ENCODE peak calls at places on chromosomes 4 and X, in nine cellular contexts. R is osteocyte, A is H9, P is ovary, F is neural crest cell, E is Caco-2, K is cardiac muscle cell, W is psoas muscle, M is NB4. T is an unnamed sample.

GRCh38 chr4:148376151-148376550 is 66.1 kb downstream of the NR3C2 start:
- DNase-seq in E (no peak), M (no peak), R (no peak), F (no peak), W (no peak), P (peak), K (no peak), A (no peak), T (peak)

GRCh38 chr4:89284828-89285227 is 22.8 kb downstream of the GPRIN3 start:
- DNase-seq in E (no peak), W (no peak), F (no peak), R (no peak), A (no peak), P (no peak), K (no peak), M (no peak), T (peak)

GRCh38 chr4:39706334-39706733 is 8.4 kb downstream of the UBE2K start:
- DNase-seq in M (no peak), K (no peak), F (no peak), R (peak), P (no peak), A (no peak), W (peak), E (no peak), T (no peak)

GRCh38 chrX:30283456-30284200 is 25.6 kb downstream of the NR0B1 start:
- DNase-seq in P (no peak), A (no peak), M (peak), F (no peak), E (no peak), K (no peak), W (no peak), R (no peak), T (no peak)

GRCh38 chr4:53450773-53451172 is 73.3 kb downstream of the FIP1L1 start:
- DNase-seq in M (no peak), W (no peak), R (no peak), P (no peak), F (no peak), K (no peak), A (peak), E (peak), T (no peak)

GRCh38 chrX:68807818-68808217 is 21.0 kb upstream of the EFNB1 start:
- DNase-seq in F (no peak), M (peak), K (peak), A (no peak), E (peak), P (no peak), R (no peak), W (no peak), T (no peak)

GRCh38 chrX:88604433-88605221 is 142.4 kb upstream of the CPXCR1 start:
- DNase-seq in W (no peak), P (no peak), K (no peak), M (no peak), R (no peak), F (no peak), A (no peak), E (peak), T (no peak)

GRCh38 chr4:142881331-142881730 is 35.2 kb upstream of the INPP4B start:
- DNase-seq in W (no peak), F (no peak), R (no peak), M (no peak), E (no peak), A (no peak), P (no peak), K (no peak), T (no peak)

GRCh38 chr4:147723316-147723715 is 8.6 kb upstream of the ARHGAP10 start:
- DNase-seq in E (no peak), F (no peak), W (no peak), P (peak), R (no peak), M (no peak), A (no peak), K (no peak), T (no peak)

GRCh38 chr4:15005474-15006115 is 3.3 kb downstream of the CPEB2 start:
- DNase-seq in P (no peak), R (no peak), A (no peak), W (no peak), M (no peak), K (no peak), F (no peak), E (no peak), T (no peak)

GRCh38 chr4:184787766-184788503 is 37.8 kb downstream of the ACSL1 start:
- DNase-seq in F (no peak), K (no peak), A (no peak), M (no peak), W (no peak), P (no peak), E (no peak), R (no peak), T (no peak)

GRCh38 chr4:120770897-120771296 is 151.6 kb downstream of the PRDM5 start:
- DNase-seq in E (no peak), W (no peak), P (no peak), A (no peak), F (no peak), M (no peak), R (no peak), K (no peak), T (no peak)

GRCh38 chr4:1248262-1249147 is at the start of gene CTBP1:
- DNase-seq in W (peak), E (peak), F (peak), P (peak), R (peak), A (peak), K (peak), M (peak), T (peak)

GRCh38 chr4:23245196-23245595 is 552.5 kb downstream of the GBA3 start:
- DNase-seq in F (no peak), P (no peak), A (no peak), R (no peak), M (no peak), E (no peak), W (no peak), K (no peak), T (no peak)

GRCh38 chr4:167031534-167032156 is 202.6 kb downstream of the SPOCK3 start:
- DNase-seq in W (no peak), F (no peak), M (no peak), A (no peak), K (no peak), E (no peak), R (no peak), P (no peak), T (no peak)

GRCh38 chr4:123127865-123128264 is 205.5 kb upstream of the NUDT6 start:
- DNase-seq in F (no peak), A (no peak), W (no peak), M (no peak), E (no peak), K (no peak), R (no peak), P (no peak), T (no peak)

GRCh38 chr4:89242864-89243740 is 64.5 kb downstream of the GPRIN3 start:
- DNase-seq in P (no peak), R (no peak), W (no peak), E (no peak), A (no peak), F (no peak), M (no peak), K (no peak), T (no peak)

GRCh38 chr4:2367626-2368025 is 50.8 kb downstream of the ZFYVE28 start:
- DNase-seq in R (no peak), W (no peak), A (no peak), P (peak), F (no peak), K (no peak), M (no peak), E (no peak), T (no peak)

GRCh38 chr4:182338059-182338458 is 94.9 kb downstream of the TENM3 start:
- DNase-seq in W (no peak), K (no peak), P (no peak), E (no peak), R (no peak), A (no peak), M (no peak), F (no peak), T (no peak)

GRCh38 chr4:159390648-159391047 is 287.8 kb downstream of the RAPGEF2 start:
- DNase-seq in A (no peak), K (no peak), M (no peak), P (no peak), R (no peak), E (no peak), F (no peak), W (no peak), T (no peak)

GRCh38 chrX:24405959-24406358 is 45.5 kb downstream of the SUPT20HL1 start:
- DNase-seq in W (no peak), K (no peak), E (no peak), M (no peak), P (no peak), F (no peak), R (no peak), A (no peak), T (no peak)

GRCh38 chrX:102154900-102155805 is 624 bp downstream of the BEX5 start:
- DNase-seq in P (peak), W (no peak), A (peak), K (peak), M (no peak), E (no peak), R (no peak), F (no peak), T (peak)

GRCh38 chr4:109876634-109877265 is 28.8 kb downstream of the LRIT3 start:
- DNase-seq in F (no peak), R (no peak), A (no peak), E (no peak), M (no peak), K (no peak), P (no peak), W (no peak), T (no peak)

GRCh38 chr4:2790583-2791517 is 2.0 kb upstream of the SH3BP2 start:
- DNase-seq in P (peak), W (peak), K (no peak), R (no peak), F (no peak), A (no peak), M (peak), E (no peak), T (no peak)

GRCh38 chr4:87073570-87074470 is 139.0 kb downstream of the AFF1 start:
- DNase-seq in K (no peak), A (no peak), R (no peak), W (no peak), P (no peak), E (no peak), F (no peak), M (no peak), T (peak)

GRCh38 chrX:47191331-47191730 is 2.3 kb upstream of the UBA1 start:
- DNase-seq in E (peak), M (peak), A (no peak), F (peak), P (no peak), K (peak), R (no peak), W (no peak), T (peak)

GRCh38 chrX:37759878-37760418 is 19.9 kb upstream of the CYBB start:
- DNase-seq in A (no peak), W (no peak), P (no peak), K (no peak), M (no peak), E (no peak), R (no peak), F (no peak), T (peak)

GRCh38 chrX:20654596-20655106 is 387.9 kb upstream of the RPS6KA3 start:
- DNase-seq in R (no peak), M (no peak), P (no peak), W (no peak), A (no peak), E (no peak), F (no peak), K (no peak), T (no peak)

GRCh38 chr4:36332023-36332781 is 50.8 kb downstream of the DTHD1 start:
- DNase-seq in K (no peak), M (no peak), R (no peak), F (no peak), W (no peak), A (no peak), E (no peak), P (no peak), T (peak)

GRCh38 chrX:73828080-73828720 is 265.2 kb downstream of the CHIC1 start:
- DNase-seq in F (no peak), A (no peak), R (no peak), E (no peak), K (no peak), W (no peak), P (no peak), M (no peak), T (no peak)

GRCh38 chrX:135396109-135396508 is 25.6 kb upstream of the SMIM10L2A start:
- DNase-seq in A (no peak), P (no peak), M (no peak), F (no peak), K (no peak), R (no peak), E (no peak), W (no peak), T (no peak)

GRCh38 chrX:146278381-146278780 is 460.8 kb downstream of the SLITRK2 start:
- DNase-seq in A (peak), R (no peak), M (peak), W (no peak), E (no peak), K (peak), P (no peak), F (no peak), T (no peak)

GRCh38 chrX:134416106-134416505 is 43.9 kb upstream of the HPRT1 start:
- DNase-seq in K (no peak), W (no peak), F (no peak), E (no peak), P (no peak), A (no peak), M (no peak), R (no peak), T (no peak)

GRCh38 chr4:140816806-140817205 is 60.6 kb upstream of the TBC1D9 start:
- DNase-seq in P (no peak), A (no peak), W (no peak), K (no peak), E (no peak), R (no peak), F (no peak), M (no peak), T (no peak)

GRCh38 chr4:140813804-140814203 is 57.6 kb upstream of the TBC1D9 start:
- DNase-seq in E (no peak), P (no peak), M (no peak), F (no peak), R (no peak), A (no peak), K (no peak), W (no peak), T (no peak)

GRCh38 chr4:140812916-140813315 is 56.7 kb upstream of the TBC1D9 start:
- DNase-seq in F (no peak), A (no peak), K (no peak), R (no peak), M (no peak), W (no peak), P (no peak), E (no peak), T (no peak)

GRCh38 chr4:140819621-140820020 is 63.4 kb upstream of the TBC1D9 start:
- DNase-seq in M (no peak), E (no peak), F (no peak), R (no peak), P (no peak), A (no peak), K (no peak), W (no peak), T (no peak)

GRCh38 chr4:140818433-140818832 is 62.2 kb upstream of the TBC1D9 start:
- DNase-seq in A (no peak), W (no peak), P (no peak), R (no peak), F (no peak), K (no peak), E (no peak), M (no peak), T (no peak)
- TF ChIP-seq CTCF in A (no peak), W (no peak), P (no peak), R (no peak), F (no peak), K (no peak), E (no peak), M (no peak), T (no peak)

GRCh38 chr4:4694296-4694772 is 152.5 kb upstream of the STX18 start:
- DNase-seq in K (peak), P (peak), M (peak), E (peak), W (no peak), A (peak), F (no peak), R (no peak), T (no peak)
- TF ChIP-seq CTCF in K (peak), P (no peak), M (peak), E (no peak), W (no peak), A (peak), F (peak), R (peak), T (no peak)

GRCh38 chr4:7687006-7687405 is 252.3 kb upstream of the PSAPL1 start:
- DNase-seq in F (no peak), A (no peak), M (no peak), E (no peak), W (peak), K (no peak), P (no peak), R (no peak), T (no peak)
- TF ChIP-seq CTCF in F (no peak), A (no peak), M (peak), E (no peak), W (no peak), K (no peak), P (no peak), R (no peak), T (no peak)

DNA sequence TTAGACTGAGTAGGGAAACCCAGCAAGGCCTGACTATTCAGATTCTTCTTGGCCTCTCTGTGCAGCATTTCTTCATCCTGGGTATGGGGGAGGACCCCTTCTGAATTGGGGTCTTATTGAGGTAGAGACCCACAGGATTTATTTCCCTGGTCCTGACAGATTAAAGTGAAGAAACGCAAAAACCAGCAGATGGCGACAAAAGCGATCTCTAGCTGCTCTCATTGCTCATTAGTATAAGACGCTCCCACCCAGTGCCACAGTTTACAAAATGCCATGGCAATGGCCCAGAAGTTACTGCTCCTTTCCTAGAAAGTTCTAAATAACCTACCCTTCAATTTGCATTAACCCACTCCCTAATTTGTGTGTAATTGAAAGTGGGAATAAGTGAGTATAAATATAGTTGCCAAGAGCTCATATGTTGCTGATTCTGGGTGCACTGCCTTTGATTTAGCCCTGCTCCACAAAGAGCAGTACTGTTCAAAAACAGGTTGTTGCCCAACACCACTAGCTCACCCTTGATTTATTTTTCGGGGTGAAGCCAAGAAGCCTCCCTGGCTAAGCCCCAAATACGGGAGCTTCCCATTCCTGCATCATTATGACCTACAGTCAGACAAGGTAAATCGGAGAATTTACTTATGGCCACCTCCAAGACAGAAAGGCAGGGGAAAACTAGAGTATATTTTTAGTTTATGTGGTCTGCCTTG is 3.7 kb upstream of the BEX4 start:
- DNase-seq in F (peak), R (no peak), P (peak), A (peak), E (peak), K (peak), M (peak), W (no peak), T (peak)
- TF ChIP-seq CTCF in F (peak), R (peak), P (no peak), A (peak), E (peak), K (peak), M (peak), W (peak), T (peak)

DNA sequence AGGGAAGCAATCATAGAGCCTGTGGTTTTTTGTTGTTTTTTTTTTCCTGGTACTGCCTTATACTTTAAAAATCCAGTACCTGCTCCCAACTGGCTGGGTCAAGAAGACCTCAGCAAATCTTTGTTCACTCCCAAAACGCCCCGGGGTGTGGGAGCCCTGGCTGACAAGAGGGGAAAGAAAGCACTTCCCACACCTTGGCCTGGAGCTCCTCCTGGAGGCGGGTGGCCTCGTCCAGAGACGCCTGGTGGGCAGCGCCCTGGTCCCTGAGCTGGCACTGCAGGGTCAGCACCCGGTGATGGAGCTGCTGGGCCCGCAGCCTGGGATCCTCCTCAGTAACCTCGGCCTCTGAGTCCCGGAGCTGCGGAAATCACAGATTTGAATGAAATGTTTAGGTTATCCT is 38.2 kb downstream of the C4orf50 start:
- DNase-seq in F (peak), M (peak), R (no peak), K (peak), P (no peak), E (peak), A (peak), W (no peak), T (peak)
- TF ChIP-seq CTCF in F (peak), M (peak), R (peak), K (peak), P (no peak), E (no peak), A (peak), W (no peak), T (no peak)

DNA sequence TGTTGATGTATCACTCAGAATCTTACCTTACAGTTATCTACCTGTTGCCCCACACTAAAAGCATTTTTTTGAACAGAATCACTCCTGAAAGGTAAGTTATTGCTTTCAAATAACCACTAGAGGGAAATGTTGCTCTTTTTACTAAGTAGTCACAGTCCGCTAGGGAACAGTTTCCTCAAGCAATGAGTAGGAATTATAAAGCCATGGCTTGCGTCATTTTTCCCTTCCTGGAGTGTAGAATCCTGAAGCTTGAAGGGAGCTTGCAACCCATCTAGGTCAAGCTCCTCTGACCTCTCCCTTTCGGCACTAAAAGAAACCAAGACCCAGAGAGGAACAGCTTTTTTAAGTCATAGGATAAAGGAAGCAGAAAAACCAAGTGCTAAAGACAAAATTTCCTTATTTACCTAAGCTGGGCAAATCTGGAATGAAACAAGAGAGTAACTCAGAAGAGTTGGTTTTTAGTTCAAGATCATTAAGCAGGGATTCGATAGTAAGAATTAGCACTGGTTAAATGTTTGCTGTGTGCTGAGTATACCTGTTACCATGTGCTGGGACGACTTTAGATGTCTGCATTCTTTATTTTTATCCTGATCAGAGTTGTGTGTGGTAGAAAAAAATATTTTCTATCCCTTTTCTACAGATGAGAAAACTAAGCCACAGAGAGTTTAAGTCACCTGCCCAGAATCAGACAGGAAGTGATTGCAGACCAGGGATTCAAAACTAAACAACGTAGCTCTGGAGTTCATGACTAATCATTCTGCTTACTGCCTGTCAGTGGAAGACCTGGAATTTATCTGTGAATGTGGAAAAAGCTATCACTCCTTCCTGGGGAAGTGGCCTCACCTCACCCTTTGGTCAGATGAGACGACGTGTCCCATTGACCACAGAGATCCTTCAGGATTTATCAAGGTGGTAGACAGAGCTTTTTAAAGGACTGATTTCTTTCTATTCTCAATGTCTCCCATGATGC is 631.5 kb downstream of the RAB28 start:
- DNase-seq in E (peak), M (peak), P (no peak), F (no peak), R (no peak), K (peak), W (no peak), A (peak), T (no peak)
- TF ChIP-seq CTCF in E (peak), M (no peak), P (no peak), F (peak), R (peak), K (peak), W (peak), A (peak), T (peak)